ENCODE peak calls at places on chromosomes 1 and 21, in four cellular contexts. I, M, T and C are unnamed samples.

GRCh38 chr1:184930232-184930631 is 44.1 kb downstream of the NIBAN1 start:
- DNase-seq in I (no peak), M (no peak), T (no peak), C (no peak)

GRCh38 chr1:7760245-7760644 is 10.9 kb upstream of the VAMP3 start:
- DNase-seq in I (no peak), M (no peak), T (no peak), C (no peak)

GRCh38 chr1:113662097-113662496 is 97.2 kb downstream of the PHTF1 start:
- DNase-seq in I (no peak), M (no peak), T (no peak), C (no peak)

GRCh38 chr1:154529308-154529707 is 27.1 kb upstream of the SHE start:
- DNase-seq in I (no peak), M (no peak), T (no peak), C (no peak)

GRCh38 chr21:15436031-15436430 is 293.8 kb upstream of the USP25 start:
- DNase-seq in I (no peak), M (no peak), T (no peak), C (no peak)

GRCh38 chr1:12600880-12601633 is 17.0 kb downstream of the DHRS3 start:
- DNase-seq in I (peak), M (peak), T (no peak), C (peak)

GRCh38 chr1:8004803-8005573 is 21.1 kb downstream of the ERRFI1 start:
- DNase-seq in I (no peak), M (peak), T (no peak), C (peak)

GRCh38 chr1:201546093-201546492 is 7.2 kb downstream of the NAV1 start:
- DNase-seq in I (no peak), M (no peak), T (peak), C (peak)

GRCh38 chr1:243539636-243540035 is 283.8 kb downstream of the SDCCAG8 start:
- DNase-seq in I (no peak), M (no peak), T (no peak), C (no peak)

GRCh38 chr1:229557913-229558414 is 543 bp downstream of the ABCB10 start:
- DNase-seq in I (peak), M (peak), T (no peak), C (peak)

GRCh38 chr1:248841702-248842395 is 3.8 kb downstream of the ZNF672 start:
- DNase-seq in I (peak), M (peak), T (no peak), C (no peak)

GRCh38 chr1:3188150-3188971 is 119.4 kb downstream of the PRDM16 start:
- DNase-seq in I (no peak), M (no peak), T (no peak), C (no peak)

GRCh38 chr1:243974451-243975292 is 76.4 kb upstream of the ZBTB18 start:
- DNase-seq in I (peak), M (no peak), T (no peak), C (peak)

GRCh38 chr1:232239557-232240468 is 390.1 kb downstream of the SIPA1L2 start:
- DNase-seq in I (no peak), M (no peak), T (no peak), C (no peak)

GRCh38 chr1:72282271-72282656 is at the start of gene NEGR1:
- DNase-seq in I (peak), M (no peak), T (no peak), C (peak)

GRCh38 chr1:231039161-231040018 is 664 bp downstream of the FAM89A start:
- DNase-seq in I (peak), M (no peak), T (no peak), C (peak)

GRCh38 chr1:31795801-31796621 is 19.8 kb downstream of the SPOCD1 start:
- DNase-seq in I (no peak), M (no peak), T (no peak), C (peak)

GRCh38 chr1:107404756-107405155 is 263.9 kb downstream of the NTNG1 start:
- DNase-seq in I (no peak), M (no peak), T (no peak), C (no peak)

GRCh38 chr1:97581614-97582051 is 339.2 kb downstream of the DPYD start:
- DNase-seq in I (no peak), M (no peak), T (no peak), C (no peak)

GRCh38 chr1:82775402-82776000 is 974.8 kb downstream of the ADGRL2 start:
- DNase-seq in I (peak), M (peak), T (no peak), C (peak)

GRCh38 chr1:111596499-111596898 is 23.1 kb upstream of the RAP1A start:
- DNase-seq in I (no peak), M (no peak), T (no peak), C (no peak)

GRCh38 chr1:176032040-176032645 is 174.9 kb downstream of the COP1 start:
- DNase-seq in I (no peak), M (no peak), T (no peak), C (no peak)

GRCh38 chr1:157966034-157966671 is 27.3 kb upstream of the KIRREL1 start:
- DNase-seq in I (no peak), M (peak), T (no peak), C (no peak)

GRCh38 chr1:23964790-23965740 is 5.4 kb downstream of the PNRC2 start:
- DNase-seq in I (no peak), M (no peak), T (no peak), C (no peak)

GRCh38 chr1:151980287-151981177 is 13.1 kb downstream of the S100A10 start:
- DNase-seq in I (no peak), M (no peak), T (no peak), C (no peak)

GRCh38 chr1:202311880-202312635 is 29.7 kb downstream of the UBE2T start:
- DNase-seq in I (no peak), M (no peak), T (no peak), C (no peak)

GRCh38 chr1:228374711-228375577 is 31.7 kb downstream of the TRIM11 start:
- DNase-seq in I (no peak), M (no peak), T (no peak), C (no peak)

GRCh38 chr21:15804247-15804985 is 74.6 kb downstream of the USP25 start:
- DNase-seq in I (no peak), M (no peak), T (no peak), C (no peak)

GRCh38 chr1:59194621-59195020 is 102.3 kb upstream of the FGGY start:
- DNase-seq in I (no peak), M (no peak), T (no peak), C (no peak)

GRCh38 chr21:46605759-46606426 is 1.0 kb upstream of the S100B start:
- DNase-seq in I (no peak), M (no peak), T (peak), C (no peak)

GRCh38 chr1:183180634-183181056 is 5.4 kb upstream of the LAMC2 start:
- DNase-seq in I (no peak), M (no peak), T (peak), C (peak)

GRCh38 chr1:158101455-158101854 is 79.2 kb upstream of the CD1D start:
- DNase-seq in I (no peak), M (no peak), T (no peak), C (no peak)

DNA sequence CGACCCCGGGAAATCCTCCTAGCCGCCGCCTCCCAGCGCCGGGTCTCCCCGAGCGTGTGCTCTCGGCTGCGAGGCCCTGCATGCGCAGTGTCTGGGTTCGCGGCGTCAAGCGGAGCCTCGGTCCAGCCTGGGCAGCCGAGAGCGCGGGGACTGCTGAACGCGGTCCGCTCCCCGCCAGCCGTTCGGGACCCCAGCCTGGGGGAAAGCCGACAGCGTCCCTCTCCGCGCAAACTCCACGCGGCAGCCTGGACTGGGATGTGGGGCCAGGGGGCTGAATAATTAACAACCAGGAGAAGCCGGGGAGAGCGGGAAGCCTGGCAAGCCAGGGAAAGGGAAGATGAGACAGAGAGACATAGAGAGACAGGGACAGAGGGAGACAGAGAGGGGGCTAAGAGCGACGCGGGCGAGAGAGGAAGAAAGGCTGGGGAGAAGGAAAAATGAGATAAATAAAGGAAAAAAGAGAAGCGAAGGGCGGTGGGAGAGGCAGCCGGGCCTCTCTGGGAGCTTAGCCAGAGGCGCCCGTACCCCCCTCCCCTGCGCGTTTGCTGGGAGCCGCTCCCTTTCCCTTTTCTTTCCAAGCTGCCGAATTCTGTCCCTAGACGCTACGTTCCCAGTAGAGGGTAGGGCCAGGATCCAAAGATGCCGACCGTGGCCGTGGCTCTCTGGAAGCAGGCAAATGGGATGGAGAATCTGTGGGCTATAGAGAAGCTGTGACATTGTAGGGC is 64.1 kb downstream of the MEF2D start:
- DNase-seq in I (peak), M (no peak), T (no peak), C (no peak)
- TF ChIP-seq TCF12 in I (no peak), M (no peak), T (no peak), C (no peak)

GRCh38 chr1:9373614-9374013 is 80.9 kb downstream of the SPSB1 start:
- DNase-seq in I (no peak), M (no peak), T (no peak), C (no peak)
- TF ChIP-seq TCF12 in I (no peak), M (no peak), T (no peak), C (no peak)

GRCh38 chr1:1401457-1402010 is 2.4 kb upstream of the CCNL2 start:
- DNase-seq in I (no peak), M (no peak), T (no peak), C (no peak)

GRCh38 chr1:1400576-1401456 is 1.7 kb upstream of the CCNL2 start:
- DNase-seq in I (no peak), M (peak), T (no peak), C (no peak)

GRCh38 chr1:1399187-1399869 is at the start of gene CCNL2:
- DNase-seq in I (peak), M (peak), T (peak), C (peak)

GRCh38 chr1:1398677-1399186 is 403 bp downstream of the CCNL2 start:
- DNase-seq in I (no peak), M (no peak), T (no peak), C (peak)

DNA sequence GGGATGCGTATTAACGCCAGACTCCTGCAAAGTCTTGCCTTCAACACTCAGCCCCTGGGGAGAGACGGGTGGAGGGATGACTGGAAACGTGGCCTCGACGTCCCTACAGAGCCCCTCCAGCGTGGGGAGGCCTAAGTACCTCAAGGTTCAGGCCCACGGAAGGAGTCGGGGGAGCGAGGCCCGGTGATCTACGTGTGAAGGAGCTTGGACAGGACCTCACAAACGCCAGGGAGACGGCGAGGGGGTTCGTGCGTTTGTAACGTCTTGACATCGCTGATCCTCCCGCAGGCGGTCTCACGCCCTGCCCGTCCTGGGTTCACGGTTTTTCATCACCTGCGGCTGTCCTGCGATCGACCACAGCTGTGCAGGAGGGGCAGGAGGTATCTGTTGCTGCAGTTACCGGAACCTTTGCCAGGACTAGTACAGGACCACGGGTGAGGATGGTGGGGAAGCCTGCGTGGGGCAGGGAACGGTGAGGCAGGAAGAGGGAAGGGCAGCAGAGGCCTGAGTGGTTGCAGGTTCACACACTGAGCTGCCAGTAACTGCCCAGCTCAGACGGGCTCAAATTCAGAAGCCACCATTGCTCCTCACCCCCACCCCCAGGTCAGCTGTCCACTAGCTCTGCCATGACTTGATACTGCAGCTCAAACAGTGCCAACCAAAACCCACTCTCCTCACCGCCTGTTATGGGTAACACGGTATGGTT is 888 bp upstream of the CCNL2 start:
- DNase-seq in I (no peak), M (no peak), T (no peak), C (no peak)
- TF ChIP-seq TCF12 in I (no peak), M (no peak), T (no peak), C (no peak)

DNA sequence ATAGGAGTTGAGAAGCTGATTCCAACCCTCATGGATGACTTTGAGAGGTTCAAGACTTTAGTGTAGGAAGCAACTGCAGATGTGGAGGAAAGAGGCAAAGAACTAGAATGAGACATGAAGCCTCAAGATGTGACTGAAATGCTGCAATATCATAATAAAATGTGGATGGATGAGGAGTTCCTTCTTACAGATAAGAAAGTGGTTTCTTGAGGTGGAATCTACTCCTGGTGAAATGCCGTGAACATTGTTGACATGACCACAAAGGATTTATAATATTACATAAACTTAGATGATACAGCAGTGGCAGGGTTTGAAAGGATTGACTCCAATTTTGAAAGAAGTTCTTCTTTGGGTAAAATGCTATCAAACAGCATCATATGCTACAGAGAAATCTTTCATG is 28.8 kb downstream of the LTN1 start:
- DNase-seq in I (no peak), M (no peak), T (no peak), C (no peak)
- TF ChIP-seq TCF12 in I (no peak), M (no peak), T (no peak), C (no peak)

DNA sequence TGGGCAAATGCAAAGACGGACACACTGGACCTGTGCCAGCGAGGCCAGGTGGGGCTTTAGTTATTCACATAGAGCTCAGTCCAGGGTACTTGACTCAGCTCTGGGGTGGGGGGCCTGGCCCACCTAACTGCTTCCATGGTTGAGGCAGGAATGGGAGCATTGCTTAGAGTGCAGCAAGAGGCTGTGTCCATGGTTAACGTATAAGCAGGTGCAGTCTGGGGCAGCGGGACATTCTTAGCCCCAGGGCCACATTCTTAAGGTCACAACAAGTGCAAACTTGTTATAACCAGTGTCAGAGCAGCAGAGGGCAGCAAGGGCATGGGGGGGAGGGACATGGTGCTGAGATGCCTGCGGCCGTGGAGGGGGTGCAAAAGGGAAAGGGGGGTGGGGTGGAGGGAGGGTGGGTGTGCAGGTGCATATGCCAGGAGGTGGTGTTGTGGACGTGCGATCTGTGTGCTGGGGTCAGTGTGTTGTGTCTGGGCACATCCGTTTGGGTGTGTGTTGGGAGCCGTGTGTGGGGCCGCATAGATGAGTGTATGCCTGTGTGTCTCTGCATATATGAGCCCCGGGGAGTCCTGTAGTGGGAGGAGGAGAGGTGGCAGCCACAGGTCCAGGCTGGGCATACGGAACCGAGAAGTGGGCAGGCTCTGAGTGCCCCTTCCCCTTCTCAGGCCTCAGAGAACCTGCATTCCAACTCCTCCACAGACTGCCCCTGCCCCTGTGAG is 8.4 kb downstream of the KCNJ10 start:
- DNase-seq in I (no peak), M (no peak), T (no peak), C (no peak)
- TF ChIP-seq TCF12 in I (peak), M (no peak), T (no peak), C (no peak)